ENCODE peak calls at places on chromosome 7, in five cellular contexts. R is nephron progenitor cell, G is NCI-H69, O is HEK293T, B is amniotic stem cell. M is an unnamed sample.

GRCh38 chr7:30487371-30487770 is 8.8 kb upstream of the NOD1 start:
- DNase-seq in O (no peak), B (no peak), G (no peak), R (no peak), M (no peak)

GRCh38 chr7:45328397-45329080 is 170.9 kb downstream of the RAMP3 start:
- DNase-seq in B (no peak), O (no peak), G (no peak), R (no peak), M (no peak)

GRCh38 chr7:40003586-40003985 is 53.5 kb downstream of the CDK13 start:
- DNase-seq in G (no peak), R (no peak), B (no peak), O (no peak), M (no peak)

GRCh38 chr7:105890290-105890997 is 14.0 kb upstream of the ATXN7L1 start:
- DNase-seq in R (no peak), O (no peak), B (no peak), G (no peak), M (no peak)

GRCh38 chr7:2436341-2437104 is 33.1 kb downstream of the CHST12 start:
- DNase-seq in G (no peak), R (no peak), B (no peak), O (no peak), M (peak)

GRCh38 chr7:96388166-96388565 is 66.3 kb upstream of the SLC25A13 start:
- DNase-seq in O (no peak), B (peak), R (no peak), G (peak), M (no peak)

GRCh38 chr7:1939434-1940401 is 269.6 kb downstream of the ELFN1 start:
- DNase-seq in R (peak), B (no peak), O (no peak), G (no peak), M (no peak)

GRCh38 chr7:47143344-47143743 is 438.6 kb downstream of the TNS3 start:
- DNase-seq in B (peak), O (no peak), R (no peak), G (no peak), M (no peak)

GRCh38 chr7:7048213-7048612 is 134.1 kb upstream of the C1GALT1 start:
- DNase-seq in B (no peak), R (no peak), O (no peak), G (no peak), M (no peak)